ENCODE peak calls at places on chromosomes 5 and 9, in five cellular contexts. F, Z, G, A and T are unnamed samples.
A peak's percentile ranks its signal among the peaks of the same experiment; 100 is the strongest.

GRCh38 chr9:5815421-5815820 is 17.5 kb downstream of the ERMP1 start:
- DNase-seq in F (peak; percentile 62), Z (no peak), G (no peak), A (no peak), T (no peak)

GRCh38 chr9:126517751-126518261 is 95.9 kb upstream of the LMX1B start:
- DNase-seq in F (no peak), Z (no peak), G (no peak), A (no peak), T (no peak)

GRCh38 chr9:97904725-97905124 is 17.6 kb downstream of the TRMO start:
- DNase-seq in F (no peak), Z (no peak), G (no peak), A (no peak), T (no peak)

GRCh38 chr9:2228132-2228531 is 213.0 kb downstream of the SMARCA2 start:
- DNase-seq in F (no peak), Z (no peak), G (no peak), A (peak; percentile 25), T (peak; percentile 26)

GRCh38 chr9:124855944-124856773 is 2.9 kb downstream of the WDR38 start:
- DNase-seq in F (peak; percentile 49), Z (no peak), G (no peak), A (peak; percentile 36), T (peak; percentile 37)

GRCh38 chr9:136409557-136410455 is 608 bp downstream of the ENTR1 start:
- DNase-seq in F (peak; percentile 38), Z (no peak), G (no peak), A (peak; percentile 42), T (no peak)

GRCh38 chr9:113375057-113376023 is 1.4 kb downstream of the HDHD3 start:
- DNase-seq in F (peak; percentile 10), Z (no peak), G (no peak), A (no peak), T (peak; percentile 75)

GRCh38 chr5:132362086-132362485 is 7.4 kb upstream of the SLC22A5 start:
- DNase-seq in F (no peak), Z (no peak), G (no peak), A (no peak), T (no peak)

GRCh38 chr9:127854169-127854833 is at the start of gene ENG:
- DNase-seq in F (no peak), Z (no peak), G (no peak), A (peak; percentile 79), T (peak; percentile 67)

GRCh38 chr5:34626036-34626435 is 30.1 kb upstream of the RAI14 start:
- DNase-seq in F (peak; percentile 48), Z (peak; percentile 25), G (no peak), A (peak; percentile 66), T (no peak)

GRCh38 chr5:14108170-14108996 is 34.8 kb upstream of the TRIO start:
- DNase-seq in F (peak; percentile 91), Z (peak; percentile 88), G (no peak), A (peak; percentile 87), T (peak; percentile 66)

GRCh38 chr5:108472237-108472636 is 90.3 kb upstream of the FBXL17 start:
- DNase-seq in F (no peak), Z (no peak), G (no peak), A (no peak), T (no peak)

GRCh38 chr5:141681695-141682641 is at the start of gene ARAP3:
- DNase-seq in F (peak; percentile 85), Z (peak; percentile 38), G (no peak), A (peak; percentile 95), T (peak; percentile 88)

GRCh38 chr5:107306597-107306996 is 364.1 kb downstream of the EFNA5 start:
- DNase-seq in F (no peak), Z (no peak), G (no peak), A (no peak), T (no peak)

GRCh38 chr5:88834499-88834898 is 48.5 kb downstream of the MEF2C start:
- DNase-seq in F (no peak), Z (no peak), G (no peak), A (no peak), T (no peak)

GRCh38 chr9:134477927-134478326 is 151.7 kb downstream of the RXRA start:
- DNase-seq in F (no peak), Z (no peak), G (no peak), A (no peak), T (no peak)

GRCh38 chr9:5899292-5899691 is 8.6 kb downstream of the MLANA start:
- DNase-seq in F (peak; percentile 10), Z (no peak), G (no peak), A (peak; percentile 13), T (no peak)

GRCh38 chr5:170631471-170632195 is 127.8 kb downstream of the KCNIP1 start:
- DNase-seq in F (no peak), Z (no peak), G (no peak), A (peak; percentile 21), T (no peak)

GRCh38 chr9:16074962-16075361 is 522.1 kb downstream of the CCDC171 start:
- DNase-seq in F (peak; percentile 15), Z (no peak), G (no peak), A (peak; percentile 87), T (no peak)

GRCh38 chr9:19381656-19382055 is 1.6 kb upstream of the RPS6 start:
- DNase-seq in F (no peak), Z (no peak), G (no peak), A (no peak), T (no peak)

GRCh38 chr9:3758816-3759576 is 233.2 kb upstream of the RFX3 start:
- DNase-seq in F (no peak), Z (no peak), G (no peak), A (no peak), T (no peak)

GRCh38 chr9:14560194-14560593 is 133.0 kb downstream of the ZDHHC21 start:
- DNase-seq in F (no peak), Z (no peak), G (no peak), A (no peak), T (no peak)

GRCh38 chr9:91930475-91930874 is 19.6 kb downstream of the ROR2 start:
- DNase-seq in F (no peak), Z (no peak), G (no peak), A (peak; percentile 32), T (no peak)

GRCh38 chr5:43227655-43228054 is 35.6 kb downstream of the NIM1K start:
- DNase-seq in F (peak; percentile 84), Z (no peak), G (no peak), A (peak; percentile 75), T (no peak)

GRCh38 chr9:105243935-105244273 is 547 bp upstream of the SLC44A1 start:
- DNase-seq in F (no peak), Z (no peak), G (no peak), A (no peak), T (no peak)
- H3K4me1 ChIP-seq in F (peaks cover 11% of the 10 kb centered on the region), Z (peaks cover 3% of the 10 kb centered on the region), G (peaks cover 51% of the 10 kb centered on the region), A (peaks cover 37% of the 10 kb centered on the region), T (no peaks in the 10 kb centered on the region)

GRCh38 chr5:140023611-140024191 is 19.4 kb downstream of the NRG2 start:
- DNase-seq in F (no peak), Z (no peak), G (no peak), A (no peak), T (no peak)
- H3K27me3 ChIP-seq in F (no peaks in the 10 kb centered on the region), Z (no peaks in the 10 kb centered on the region), G (no peaks in the 10 kb centered on the region), A (no peaks in the 10 kb centered on the region), T (no peaks in the 10 kb centered on the region)

GRCh38 chr9:86352440-86353106 is 1.6 kb downstream of the TUT7 start:
- DNase-seq in F (no peak), Z (no peak), G (no peak), A (peak; percentile 36), T (no peak)

GRCh38 chr9:86351897-86352296 is 2.3 kb downstream of the TUT7 start:
- DNase-seq in F (no peak), Z (no peak), G (no peak), A (no peak), T (no peak)

GRCh38 chr9:86349271-86349670 is 4.9 kb downstream of the TUT7 start:
- DNase-seq in F (peak; percentile 78), Z (no peak), G (no peak), A (no peak), T (no peak)

GRCh38 chr9:86353591-86354047 is 591 bp downstream of the TUT7 start:
- DNase-seq in F (peak; percentile 51), Z (no peak), G (no peak), A (peak; percentile 31), T (no peak)

GRCh38 chr9:86350006-86350755 is 4.0 kb downstream of the TUT7 start:
- DNase-seq in F (no peak), Z (no peak), G (no peak), A (no peak), T (no peak)
- H3K27ac ChIP-seq in F (peak overlapping the region; percentile 86), Z (no peak overlapping the region), G (no peak overlapping the region), A (no peak overlapping the region), T (no peak overlapping the region)

GRCh38 chr5:150181766-150182545 is 7.9 kb upstream of the SLC6A7 start:
- DNase-seq in F (no peak), Z (no peak), G (no peak), A (no peak), T (no peak)
- H3K4me1 ChIP-seq in F (no peaks in the 10 kb centered on the region), Z (no peaks in the 10 kb centered on the region), G (peaks cover 36% of the 10 kb centered on the region), A (peaks cover 3% of the 10 kb centered on the region), T (peaks cover 7% of the 10 kb centered on the region)

GRCh38 chr5:135030691-135031145 is 3.3 kb downstream of the PITX1 start:
- DNase-seq in F (no peak), Z (no peak), G (no peak), A (no peak), T (no peak)

GRCh38 chr5:135029468-135030122 is 4.4 kb downstream of the PITX1 start:
- DNase-seq in F (no peak), Z (no peak), G (no peak), A (no peak), T (no peak)

GRCh38 chr5:135028791-135029467 is 5.1 kb downstream of the PITX1 start:
- DNase-seq in F (no peak), Z (no peak), G (no peak), A (no peak), T (no peak)

GRCh38 chr5:135031146-135031812 is 2.7 kb downstream of the PITX1 start:
- DNase-seq in F (no peak), Z (no peak), G (no peak), A (no peak), T (no peak)

DNA sequence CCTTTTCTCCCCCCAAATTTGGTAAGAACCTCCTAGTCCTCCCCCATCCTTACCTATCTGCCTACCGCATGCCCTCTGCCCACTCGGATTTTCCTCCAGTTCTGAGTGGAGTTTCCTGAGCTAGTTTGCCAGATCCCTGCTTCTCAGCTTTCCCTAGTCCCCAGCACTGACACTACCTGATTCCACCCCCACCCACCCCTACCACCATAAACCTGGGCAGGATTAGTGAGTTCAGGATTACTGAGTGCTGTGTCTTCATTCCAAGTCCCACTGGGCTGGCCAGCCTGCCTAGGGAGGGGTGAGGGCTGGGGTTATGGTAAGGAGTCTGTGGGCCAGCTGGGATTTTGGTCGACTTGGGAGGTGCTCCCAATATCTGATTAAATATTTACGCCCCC is 3.9 kb downstream of the PITX1 start:
- DNase-seq in F (no peak), Z (no peak), G (no peak), A (no peak), T (no peak)
- H3K27me3 ChIP-seq in F (no peaks in the 10 kb centered on the region), Z (no peaks in the 10 kb centered on the region), G (no peaks in the 10 kb centered on the region), A (peaks cover 100% of the 10 kb centered on the region), T (peaks cover 79% of the 10 kb centered on the region)